ENCODE peak calls at places on chromosome 7, in five cellular contexts. G is T-cell; C is AG08395; Z is GDM1; A is stimulated activated CD4-positive, alpha-beta T cell treated with anti-CD3 and anti-CD28 coated beads, Interleukin-4, amount 100 ng/mL, for 24 hours. Q is an unnamed sample.

GRCh38 chr7:130207642-130208041 is at the start of gene SSMEM1:
- DNase-seq in G (no peak), C (peak; percentile 59), Z (no peak), A (no peak), Q (peak; percentile 59)

GRCh38 chr7:94182066-94182465 is 177.9 kb upstream of the BET1 start:
- DNase-seq in A (no peak), G (no peak), Z (no peak), C (peak; percentile 53), Q (no peak)

GRCh38 chr7:84258628-84259027 is 64.0 kb upstream of the SEMA3A start:
- DNase-seq in Z (no peak), A (no peak), C (peak; percentile 32), G (no peak), Q (no peak)

GRCh38 chr7:109094-109493 is 83.3 kb upstream of the FAM20C start:
- DNase-seq in C (no peak), Z (no peak), A (no peak), G (no peak), Q (no peak)

GRCh38 chr7:44618754-44619153 is 12.3 kb downstream of the OGDH start:
- DNase-seq in C (no peak), G (no peak), Z (no peak), A (peak; percentile 51), Q (no peak)

GRCh38 chr7:53087274-53087673 is 51.8 kb downstream of the POM121L12 start:
- DNase-seq in C (no peak), G (no peak), Z (no peak), A (no peak), Q (no peak)

GRCh38 chr7:47714669-47715607 is 133.0 kb upstream of the TNS3 start:
- DNase-seq in G (no peak), Z (no peak), C (no peak), A (no peak), Q (no peak)

GRCh38 chr7:143003393-143004051 is 23.4 kb downstream of the OR9A2 start:
- DNase-seq in Z (peak; percentile 33), A (peak; percentile 48), C (peak; percentile 71), G (peak; percentile 33), Q (peak; percentile 69)

GRCh38 chr7:70135656-70136055 is 537.4 kb downstream of the AUTS2 start:
- DNase-seq in Z (no peak), A (no peak), C (no peak), G (no peak), Q (no peak)

GRCh38 chr7:29327455-29327854 is 132.9 kb downstream of the CHN2 start:
- DNase-seq in G (no peak), C (no peak), A (no peak), Z (no peak), Q (no peak)

GRCh38 chr7:149832332-149833041 is 5.7 kb upstream of the ZNF862 start:
- DNase-seq in G (no peak), C (no peak), Z (no peak), A (no peak), Q (no peak)

GRCh38 chr7:54987772-54988171 is 31.0 kb upstream of the EGFR start:
- DNase-seq in G (no peak), A (no peak), C (no peak), Z (no peak), Q (no peak)

GRCh38 chr7:84900215-84900614 is 286.6 kb downstream of the SEMA3D start:
- DNase-seq in Z (no peak), G (no peak), C (no peak), A (no peak), Q (no peak)

GRCh38 chr7:48090095-48090805 is 1.2 kb downstream of the UPP1 start:
- DNase-seq in G (no peak), C (no peak), A (no peak), Z (no peak), Q (no peak)

GRCh38 chr7:42883950-42884349 is 27.9 kb downstream of the C7orf25 start:
- DNase-seq in Z (no peak), A (no peak), C (no peak), G (no peak), Q (peak; percentile 39)

GRCh38 chr7:112929411-112929810 is 139.2 kb upstream of the TMEM168 start:
- DNase-seq in Z (no peak), G (no peak), A (no peak), C (no peak), Q (no peak)

GRCh38 chr7:149496642-149497391 is 792 bp downstream of the ZNF746 start:
- DNase-seq in A (peak; percentile 51), C (peak; percentile 35), G (peak; percentile 45), Z (no peak), Q (no peak)

GRCh38 chr7:105137898-105138297 is 123.9 kb downstream of the KMT2E start:
- DNase-seq in A (no peak), Z (no peak), G (no peak), C (no peak), Q (no peak)

GRCh38 chr7:24464846-24465245 is 108.4 kb upstream of the PALS2 start:
- DNase-seq in A (no peak), C (no peak), G (no peak), Z (no peak), Q (no peak)

GRCh38 chr7:140404565-140405080 is 765 bp downstream of the RAB19 start:
- DNase-seq in C (no peak), Z (no peak), A (no peak), G (no peak), Q (no peak)

GRCh38 chr7:81937091-81937490 is 167.2 kb upstream of the HGF start:
- DNase-seq in Z (no peak), C (no peak), A (no peak), G (no peak), Q (no peak)

GRCh38 chr7:158976468-158976848 is 120.1 kb downstream of the DYNC2I1 start:
- DNase-seq in Z (peak; percentile 49), A (no peak), G (no peak), C (no peak), Q (no peak)

GRCh38 chr7:45681596-45682357 is 107.6 kb downstream of the ADCY1 start:
- DNase-seq in C (no peak), G (no peak), A (peak; percentile 1), Z (no peak), Q (no peak)

GRCh38 chr7:16561943-16562342 is 35.3 kb downstream of the LRRC72 start:
- DNase-seq in G (no peak), C (no peak), Z (no peak), A (no peak), Q (no peak)

GRCh38 chr7:27130540-27131389 is at the start of gene HOXA4:
- DNase-seq in A (peak; percentile 79), G (peak; percentile 78), C (peak; percentile 97), Z (no peak), Q (no peak)

GRCh38 chr7:101099969-101100781 is 14.9 kb downstream of the TRIM56 start:
- DNase-seq in C (peak; percentile 97), G (no peak), A (peak; percentile 79), Z (peak; percentile 88), Q (peak; percentile 82)

GRCh38 chr7:74306737-74307469 is 17.7 kb downstream of the CLIP2 start:
- DNase-seq in G (no peak), Z (no peak), A (no peak), C (peak; percentile 86), Q (no peak)

GRCh38 chr7:6026011-6026819 is 5.0 kb upstream of the ANKRD61 start:
- DNase-seq in G (peak; percentile 73), Z (peak; percentile 14), A (peak; percentile 58), C (peak; percentile 45), Q (peak; percentile 31)

GRCh38 chr7:44466300-44467216 is 23.9 kb downstream of the NUDCD3 start:
- DNase-seq in G (no peak), C (no peak), A (no peak), Z (no peak), Q (no peak)

GRCh38 chr7:140310337-140311002 is 87.9 kb downstream of the SLC37A3 start:
- DNase-seq in G (no peak), Z (no peak), C (no peak), A (no peak), Q (no peak)

GRCh38 chr7:116733924-116734591 is 62.1 kb downstream of the MET start:
- DNase-seq in A (no peak), G (no peak), Z (no peak), C (no peak), Q (no peak)

GRCh38 chr7:157021893-157022680 is 11.6 kb upstream of the MNX1 start:
- DNase-seq in C (no peak), Z (no peak), A (no peak), G (no peak), Q (no peak)

GRCh38 chr7:117975436-117975835 is 102.2 kb upstream of the CTTNBP2 start:
- DNase-seq in G (no peak), Z (no peak), A (no peak), C (no peak), Q (no peak)

GRCh38 chr7:39133088-39133487 is 155.4 kb downstream of the POU6F2 start:
- DNase-seq in A (no peak), Z (no peak), G (no peak), C (no peak), Q (no peak)

GRCh38 chr7:55235115-55235514 is 130.0 kb upstream of the LANCL2 start:
- DNase-seq in C (no peak), A (no peak), Z (no peak), G (no peak), Q (no peak)

GRCh38 chr7:18109762-18110161 is 82.1 kb upstream of the PRPS1L1 start:
- DNase-seq in G (no peak), Z (no peak), A (no peak), C (no peak), Q (no peak)

GRCh38 chr7:155206286-155207020 is 91.2 kb upstream of the INSIG1 start:
- DNase-seq in Z (peak; percentile 89), C (peak; percentile 48), G (peak; percentile 39), A (peak; percentile 85), Q (peak; percentile 87)

GRCh38 chr7:157568785-157569584 is 232.2 kb downstream of the DNAJB6 start:
- DNase-seq in G (peak; percentile 56), A (peak; percentile 54), C (peak; percentile 39), Z (peak; percentile 26), Q (no peak)